ENCODE peak calls at places on chromosomes 4 and X, in seven cellular contexts. One of them, this sample, is unnamed.

GRCh38 chr4:304987-305680 is at the start of gene ZNF732:
- DNase-seq in NB4: no peak
- DNase-seq in fibroblast of the aortic adventitia: peak
- DNase-seq in anterior cingulate cortex: peak
- DNase-seq in T follicular helper cell: no peak
- DNase-seq in GM03348: peak
- DNase-seq in LoVo: no peak
- DNase-seq in this sample: no peak

GRCh38 chr4:32112891-32113290 is 1392.7 kb downstream of the PCDH7 start:
- DNase-seq in NB4: no peak
- DNase-seq in fibroblast of the aortic adventitia: no peak
- DNase-seq in anterior cingulate cortex: no peak
- DNase-seq in T follicular helper cell: no peak
- DNase-seq in GM03348: no peak
- DNase-seq in LoVo: no peak
- DNase-seq in this sample: no peak

GRCh38 chr4:187996502-187997177 is 1.1 kb downstream of the ZFP42 start:
- DNase-seq in NB4: no peak
- DNase-seq in fibroblast of the aortic adventitia: no peak
- DNase-seq in anterior cingulate cortex: no peak
- DNase-seq in T follicular helper cell: no peak
- DNase-seq in GM03348: no peak
- DNase-seq in LoVo: no peak
- DNase-seq in this sample: no peak

GRCh38 chr4:93776386-93777080 is 52.0 kb upstream of the ATOH1 start:
- DNase-seq in NB4: no peak
- DNase-seq in fibroblast of the aortic adventitia: no peak
- DNase-seq in anterior cingulate cortex: no peak
- DNase-seq in T follicular helper cell: no peak
- DNase-seq in GM03348: no peak
- DNase-seq in LoVo: no peak
- DNase-seq in this sample: no peak

GRCh38 chrX:257681-258289 is 23.4 kb upstream of the PLCXD1 start:
- DNase-seq in NB4: no peak
- DNase-seq in fibroblast of the aortic adventitia: no peak
- DNase-seq in anterior cingulate cortex: no peak
- DNase-seq in T follicular helper cell: no peak
- DNase-seq in GM03348: no peak
- DNase-seq in LoVo: no peak
- DNase-seq in this sample: no peak

GRCh38 chr4:15378055-15378454 is 49.8 kb upstream of the C1QTNF7 start:
- DNase-seq in NB4: peak
- DNase-seq in fibroblast of the aortic adventitia: no peak
- DNase-seq in anterior cingulate cortex: no peak
- DNase-seq in T follicular helper cell: no peak
- DNase-seq in GM03348: no peak
- DNase-seq in LoVo: no peak
- DNase-seq in this sample: no peak

GRCh38 chr4:151340751-151341385 is 15.5 kb upstream of the SH3D19 start:
- DNase-seq in NB4: no peak
- DNase-seq in fibroblast of the aortic adventitia: no peak
- DNase-seq in anterior cingulate cortex: no peak
- DNase-seq in T follicular helper cell: no peak
- DNase-seq in GM03348: no peak
- DNase-seq in LoVo: no peak
- DNase-seq in this sample: no peak

GRCh38 chr4:151785484-151786157 is 24.8 kb upstream of the GATB start:
- DNase-seq in NB4: no peak
- DNase-seq in fibroblast of the aortic adventitia: no peak
- DNase-seq in anterior cingulate cortex: no peak
- DNase-seq in T follicular helper cell: no peak
- DNase-seq in GM03348: no peak
- DNase-seq in LoVo: no peak
- DNase-seq in this sample: no peak